ENCODE peak calls at places on chromosome 3, in seven cellular contexts. O is tibial nerve, K is HFF-Myc, H is glutamatergic neuron, Y is pulmonary artery endothelial cell, N is WERI-Rb-1, L is activated T-cell treated with anti-CD3 and anti-CD28 coated beads for 48 hours. A is an unnamed sample.

GRCh38 chr3:179265092-179265491 is 14.2 kb upstream of the KCNMB3 start:
- DNase-seq in H (no peak), Y (no peak), K (no peak), O (no peak), N (no peak), L (no peak), A (no peak)

GRCh38 chr3:3443482-3443881 is 264.0 kb upstream of the CRBN start:
- DNase-seq in L (no peak), K (no peak), O (no peak), N (no peak), H (no peak), Y (no peak), A (no peak)

GRCh38 chr3:149968216-149968615 is 2.5 kb downstream of the PFN2 start:
- DNase-seq in Y (no peak), O (no peak), L (no peak), K (no peak), N (no peak), H (no peak), A (no peak)

GRCh38 chr3:4584537-4585249 is 91.5 kb downstream of the ITPR1 start:
- DNase-seq in N (no peak), K (no peak), O (no peak), H (no peak), Y (no peak), L (no peak), A (no peak)

GRCh38 chr3:18420584-18420983 is 4.6 kb downstream of the SATB1 start:
- DNase-seq in Y (no peak), N (no peak), L (no peak), O (no peak), K (no peak), H (no peak), A (no peak)

GRCh38 chr3:171212648-171213047 is 186.1 kb upstream of the SLC2A2 start:
- DNase-seq in K (no peak), Y (no peak), N (no peak), H (no peak), O (no peak), L (no peak), A (no peak)

GRCh38 chr3:50655009-50655830 is 19.5 kb upstream of the DOCK3 start:
- DNase-seq in H (no peak), Y (no peak), K (no peak), L (peak; percentile 26), N (peak; percentile 87), O (no peak), A (no peak)

GRCh38 chr3:56536735-56537134 is 20.2 kb upstream of the CCDC66 start:
- DNase-seq in O (no peak), N (no peak), K (no peak), H (no peak), L (no peak), Y (no peak), A (no peak)

GRCh38 chr3:170614214-170614966 is 28.5 kb upstream of the SLC7A14 start:
- DNase-seq in H (no peak), Y (peak; percentile 63), N (no peak), O (no peak), K (peak; percentile 80), L (no peak), A (no peak)

GRCh38 chr3:66863205-66864135 is 134.6 kb upstream of the KBTBD8 start:
- DNase-seq in H (no peak), O (no peak), L (no peak), Y (no peak), K (no peak), N (no peak), A (no peak)

GRCh38 chr3:13011369-13012227 is 61.6 kb downstream of the IQSEC1 start:
- DNase-seq in N (no peak), Y (no peak), H (no peak), K (no peak), O (no peak), L (peak; percentile 73), A (no peak)

GRCh38 chr3:185779461-185779860 is 45.4 kb downstream of the IGF2BP2 start:
- DNase-seq in N (no peak), H (no peak), K (no peak), L (no peak), O (no peak), Y (no peak), A (no peak)

GRCh38 chr3:101643861-101644613 is 32.9 kb downstream of the ZBTB11 start:
- DNase-seq in H (no peak), K (peak; percentile 62), O (no peak), L (peak; percentile 15), Y (no peak), N (no peak), A (no peak)

GRCh38 chr3:123054422-123054821 is 12.4 kb upstream of the PDIA5 start:
- DNase-seq in Y (no peak), N (no peak), O (no peak), L (no peak), H (no peak), K (no peak), A (no peak)

GRCh38 chr3:145820175-145820574 is 340.8 kb downstream of the PLOD2 start:
- DNase-seq in N (no peak), L (no peak), Y (no peak), O (no peak), H (no peak), K (no peak), A (no peak)

GRCh38 chr3:27079427-27080105 is 289.6 kb downstream of the NEK10 start:
- DNase-seq in Y (no peak), L (no peak), H (no peak), O (no peak), K (no peak), N (peak; percentile 65), A (no peak)